ENCODE peak calls at places on chromosomes 5 and 9, in four cellular contexts. R is thoracic aorta; Q is activated CD8-positive, alpha-beta T cell treated with anti-CD3 and anti-CD28 coated beads for 36 hours; B is heart left ventricle. Z is an unnamed sample.

GRCh38 chr5:54063817-54064216 is 246.6 kb downstream of the ARL15 start:
- DNase-seq in B (no peak), R (no peak), Q (no peak), Z (no peak)

GRCh38 chr5:79845448-79846197 is 145.4 kb downstream of the MTX3 start:
- DNase-seq in Q (peak), R (no peak), B (no peak), Z (no peak)

GRCh38 chr9:77661696-77662095 is 13.6 kb upstream of the GNA14 start:
- DNase-seq in Q (no peak), B (no peak), R (no peak), Z (no peak)

GRCh38 chr9:4297795-4298254 is 2.0 kb downstream of the GLIS3 start:
- DNase-seq in Q (peak), R (peak), B (peak), Z (peak)

GRCh38 chr9:91800473-91800872 is 149.6 kb downstream of the ROR2 start:
- DNase-seq in R (no peak), B (no peak), Q (no peak), Z (no peak)

GRCh38 chr5:13910227-13910626 is 34.3 kb downstream of the DNAH5 start:
- DNase-seq in Q (no peak), B (no peak), R (no peak), Z (no peak)

GRCh38 chr9:93209576-93210323 is 25.8 kb downstream of the WNK2 start:
- DNase-seq in B (no peak), Q (no peak), R (no peak), Z (no peak)

GRCh38 chr5:151258771-151259170 is 5.8 kb downstream of the GM2A start:
- DNase-seq in B (no peak), R (no peak), Q (no peak), Z (no peak)

GRCh38 chr5:123450641-123451421 is 27.6 kb upstream of the CEP120 start:
- DNase-seq in Q (no peak), B (no peak), R (no peak), Z (no peak)

GRCh38 chr9:75455444-75455921 is 367.2 kb downstream of the OSTF1 start:
- DNase-seq in Q (no peak), B (peak), R (no peak), Z (peak)

GRCh38 chr5:14417232-14417730 is 164.3 kb upstream of the OTULINL start:
- DNase-seq in B (no peak), R (no peak), Q (no peak), Z (no peak)

GRCh38 chr5:140113180-140113698 is 670 bp upstream of the PURA start:
- DNase-seq in R (no peak), Q (peak), B (peak), Z (no peak)

GRCh38 chr9:14992025-14992424 is 81.8 kb upstream of the FREM1 start:
- DNase-seq in R (no peak), B (no peak), Q (no peak), Z (no peak)

GRCh38 chr5:155700333-155700732 is 626.6 kb upstream of the SGCD start:
- DNase-seq in Q (peak), B (no peak), R (no peak), Z (no peak)